ENCODE peak calls at places on chromosomes 6 and 20, in six cellular contexts. One of them, this sample, is unnamed.

GRCh38 chr20:31836853-31837608 is 8.4 kb downstream of the FOXS1 start:
- DNase-seq in CD8-positive, alpha-beta memory T cell: no peak
- DNase-seq in GM12878: no peak
- DNase-seq in psoas muscle: no peak
- DNase-seq in neuronal stem cell: no peak
- DNase-seq in left lung: no peak
- DNase-seq in this sample: no peak

GRCh38 chr6:101275251-101275650 is 118.3 kb upstream of the GRIK2 start:
- DNase-seq in CD8-positive, alpha-beta memory T cell: no peak
- DNase-seq in GM12878: no peak
- DNase-seq in psoas muscle: no peak
- DNase-seq in neuronal stem cell: no peak
- DNase-seq in left lung: no peak
- DNase-seq in this sample: no peak

GRCh38 chr6:149079911-149080501 is 237.5 kb upstream of the TAB2 start:
- DNase-seq in CD8-positive, alpha-beta memory T cell: no peak
- DNase-seq in GM12878: no peak
- DNase-seq in psoas muscle: peak; percentile 73
- DNase-seq in neuronal stem cell: no peak
- DNase-seq in left lung: no peak
- DNase-seq in this sample: no peak

GRCh38 chr6:44898296-44898930 is 429.7 kb upstream of the RUNX2 start:
- DNase-seq in CD8-positive, alpha-beta memory T cell: no peak
- DNase-seq in GM12878: no peak
- DNase-seq in psoas muscle: no peak
- DNase-seq in neuronal stem cell: no peak
- DNase-seq in left lung: peak; percentile 64
- DNase-seq in this sample: no peak

GRCh38 chr6:97059473-97059872 is 134.9 kb downstream of the KLHL32 start:
- DNase-seq in CD8-positive, alpha-beta memory T cell: peak; percentile 6
- DNase-seq in GM12878: peak; percentile 17
- DNase-seq in psoas muscle: no peak
- DNase-seq in neuronal stem cell: no peak
- DNase-seq in left lung: no peak
- DNase-seq in this sample: peak; percentile 51

GRCh38 chr6:71333700-71334099 is 45.1 kb downstream of the OGFRL1 start:
- DNase-seq in CD8-positive, alpha-beta memory T cell: no peak
- DNase-seq in GM12878: no peak
- DNase-seq in psoas muscle: no peak
- DNase-seq in neuronal stem cell: no peak
- DNase-seq in left lung: no peak
- DNase-seq in this sample: no peak

GRCh38 chr6:159830481-159831372 is 30.7 kb downstream of the PNLDC1 start:
- DNase-seq in CD8-positive, alpha-beta memory T cell: no peak
- DNase-seq in GM12878: no peak
- DNase-seq in psoas muscle: no peak
- DNase-seq in neuronal stem cell: no peak
- DNase-seq in left lung: no peak
- DNase-seq in this sample: no peak

GRCh38 chr20:62605996-62606395 is 36.3 kb upstream of the SLCO4A1 start:
- DNase-seq in CD8-positive, alpha-beta memory T cell: no peak
- DNase-seq in GM12878: no peak
- DNase-seq in psoas muscle: no peak
- DNase-seq in neuronal stem cell: no peak
- DNase-seq in left lung: peak; percentile 39
- DNase-seq in this sample: no peak

GRCh38 chr6:132298344-132298949 is 102.8 kb downstream of the MOXD1 start:
- DNase-seq in CD8-positive, alpha-beta memory T cell: no peak
- DNase-seq in GM12878: no peak
- DNase-seq in psoas muscle: no peak
- DNase-seq in neuronal stem cell: no peak
- DNase-seq in left lung: no peak
- DNase-seq in this sample: no peak

GRCh38 chr6:45961125-45961524 is 54.5 kb downstream of the CLIC5 start:
- DNase-seq in CD8-positive, alpha-beta memory T cell: no peak
- DNase-seq in GM12878: no peak
- DNase-seq in psoas muscle: no peak
- DNase-seq in neuronal stem cell: no peak
- DNase-seq in left lung: no peak
- DNase-seq in this sample: no peak

GRCh38 chr20:37072293-37073196 is 23.3 kb downstream of the RBL1 start:
- DNase-seq in CD8-positive, alpha-beta memory T cell: no peak
- DNase-seq in GM12878: no peak
- DNase-seq in psoas muscle: no peak
- DNase-seq in neuronal stem cell: no peak
- DNase-seq in left lung: no peak
- DNase-seq in this sample: no peak

GRCh38 chr20:57622579-57623381 is 2.6 kb upstream of the ZBP1 start:
- DNase-seq in CD8-positive, alpha-beta memory T cell: peak; percentile 48
- DNase-seq in GM12878: no peak
- DNase-seq in psoas muscle: no peak
- DNase-seq in neuronal stem cell: peak; percentile 18
- DNase-seq in left lung: peak; percentile 90
- DNase-seq in this sample: peak; percentile 74

DNA sequence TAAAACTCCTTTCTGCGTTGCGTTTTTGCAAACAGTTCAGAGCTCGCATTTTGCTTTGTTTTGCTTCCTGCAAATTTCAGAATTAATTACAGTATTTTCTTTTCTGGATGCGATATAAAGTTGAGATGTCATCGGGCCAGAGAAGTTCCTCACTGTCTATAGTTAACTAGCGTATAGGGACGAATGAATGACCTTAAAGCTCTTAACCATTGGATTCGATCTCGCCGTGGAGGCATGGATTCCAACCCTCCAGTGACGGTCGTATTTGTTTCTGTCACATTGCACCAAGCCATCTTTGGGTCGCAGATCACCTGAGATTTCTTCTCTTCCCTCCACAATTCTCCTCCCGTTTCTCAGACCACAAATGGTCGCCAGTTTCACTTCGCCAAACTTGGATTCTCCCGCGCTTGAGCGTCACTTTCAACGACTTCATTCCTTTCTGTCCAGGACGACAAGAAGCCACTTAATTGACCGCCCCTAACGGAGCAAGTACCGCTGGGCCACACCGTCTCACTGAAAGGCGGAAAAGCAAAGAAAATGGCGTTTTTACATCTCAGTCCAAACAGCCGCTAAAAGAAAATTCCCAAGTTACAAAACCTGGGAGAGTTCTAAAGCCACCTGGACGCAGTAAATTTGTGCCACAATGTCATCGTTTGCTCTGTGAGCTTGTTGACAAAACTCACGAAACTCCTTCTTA is 85.3 kb upstream of the ZNF184 start:
- DNase-seq in CD8-positive, alpha-beta memory T cell: no peak
- DNase-seq in GM12878: no peak
- DNase-seq in psoas muscle: no peak
- DNase-seq in neuronal stem cell: no peak
- DNase-seq in left lung: no peak
- DNase-seq in this sample: no peak
- H3K27ac ChIP-seq in CD8-positive, alpha-beta memory T cell: no peak overlapping the region
- H3K27ac ChIP-seq in GM12878: no peak overlapping the region
- H3K27ac ChIP-seq in psoas muscle: no peak overlapping the region
- H3K27ac ChIP-seq in neuronal stem cell: no peak overlapping the region
- H3K27ac ChIP-seq in left lung: no peak overlapping the region
- H3K27ac ChIP-seq in this sample: no peak overlapping the region

GRCh38 chr20:59666586-59666985 is 62.2 kb downstream of the PHACTR3 start:
- DNase-seq in CD8-positive, alpha-beta memory T cell: no peak
- DNase-seq in GM12878: no peak
- DNase-seq in psoas muscle: no peak
- DNase-seq in neuronal stem cell: no peak
- DNase-seq in left lung: no peak
- DNase-seq in this sample: no peak

GRCh38 chr20:59668926-59669325 is 64.6 kb downstream of the PHACTR3 start:
- DNase-seq in CD8-positive, alpha-beta memory T cell: no peak
- DNase-seq in GM12878: no peak
- DNase-seq in psoas muscle: no peak
- DNase-seq in neuronal stem cell: no peak
- DNase-seq in left lung: no peak
- DNase-seq in this sample: no peak

GRCh38 chr20:59667131-59667530 is 62.8 kb downstream of the PHACTR3 start:
- DNase-seq in CD8-positive, alpha-beta memory T cell: no peak
- DNase-seq in GM12878: no peak
- DNase-seq in psoas muscle: no peak
- DNase-seq in neuronal stem cell: no peak
- DNase-seq in left lung: no peak
- DNase-seq in this sample: no peak

GRCh38 chr20:59669451-59669850 is 65.1 kb downstream of the PHACTR3 start:
- DNase-seq in CD8-positive, alpha-beta memory T cell: no peak
- DNase-seq in GM12878: no peak
- DNase-seq in psoas muscle: no peak
- DNase-seq in neuronal stem cell: no peak
- DNase-seq in left lung: no peak
- DNase-seq in this sample: no peak

DNA sequence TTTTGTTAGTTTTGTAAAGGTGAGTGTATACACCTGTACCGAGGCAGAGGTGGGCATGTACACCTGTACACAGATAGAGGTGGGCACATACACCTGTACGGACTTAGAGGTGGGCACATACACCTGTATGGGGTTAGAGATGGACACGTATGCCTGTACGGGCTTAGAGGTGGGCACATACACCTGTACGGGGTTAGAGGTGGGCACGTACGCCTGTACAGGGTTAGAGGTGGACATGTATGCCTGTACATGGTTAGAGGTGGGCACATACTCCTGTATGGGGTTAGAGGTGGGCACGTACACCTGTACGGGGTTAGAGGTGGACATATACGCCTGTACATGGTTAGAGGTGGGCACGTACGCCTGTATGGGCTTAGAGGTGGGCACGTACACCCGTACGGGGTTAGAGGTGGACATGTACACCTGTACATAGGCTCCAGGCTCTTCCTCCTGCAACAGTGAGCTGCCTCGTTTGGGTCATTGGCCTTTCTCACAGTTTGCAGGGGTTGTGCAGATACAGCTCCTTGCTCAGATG is 63.7 kb downstream of the PHACTR3 start:
- DNase-seq in CD8-positive, alpha-beta memory T cell: no peak
- DNase-seq in GM12878: no peak
- DNase-seq in psoas muscle: no peak
- DNase-seq in neuronal stem cell: no peak
- DNase-seq in left lung: no peak
- DNase-seq in this sample: no peak
- H3K9me3 ChIP-seq in CD8-positive, alpha-beta memory T cell: no peaks in the 10 kb centered on the region
- H3K9me3 ChIP-seq in GM12878: no peaks in the 10 kb centered on the region
- H3K9me3 ChIP-seq in psoas muscle: no peaks in the 10 kb centered on the region
- H3K9me3 ChIP-seq in neuronal stem cell: no peaks in the 10 kb centered on the region
- H3K9me3 ChIP-seq in left lung: no peaks in the 10 kb centered on the region
- H3K9me3 ChIP-seq in this sample: no peaks in the 10 kb centered on the region

GRCh38 chr20:47311967-47312681 is 44.4 kb downstream of the ZMYND8 start:
- DNase-seq in CD8-positive, alpha-beta memory T cell: no peak
- DNase-seq in GM12878: no peak
- DNase-seq in psoas muscle: no peak
- DNase-seq in neuronal stem cell: no peak
- DNase-seq in left lung: no peak
- DNase-seq in this sample: no peak
- H3K36me3 ChIP-seq in CD8-positive, alpha-beta memory T cell: peaks cover 20% of the 10 kb centered on the region
- H3K36me3 ChIP-seq in GM12878: peaks cover 21% of the 10 kb centered on the region
- H3K36me3 ChIP-seq in psoas muscle: peaks cover 42% of the 10 kb centered on the region
- H3K36me3 ChIP-seq in neuronal stem cell: peaks cover 4% of the 10 kb centered on the region
- H3K36me3 ChIP-seq in left lung: peaks cover 38% of the 10 kb centered on the region
- H3K36me3 ChIP-seq in this sample: peaks cover 39% of the 10 kb centered on the region

GRCh38 chr6:75463896-75464295 is 29.7 kb downstream of the FILIP1 start:
- DNase-seq in CD8-positive, alpha-beta memory T cell: no peak
- DNase-seq in GM12878: no peak
- DNase-seq in psoas muscle: no peak
- DNase-seq in neuronal stem cell: no peak
- DNase-seq in left lung: no peak
- DNase-seq in this sample: no peak
- H3K27ac ChIP-seq in CD8-positive, alpha-beta memory T cell: no peak overlapping the region
- H3K27ac ChIP-seq in GM12878: no peak overlapping the region
- H3K27ac ChIP-seq in psoas muscle: no peak overlapping the region
- H3K27ac ChIP-seq in neuronal stem cell: no peak overlapping the region
- H3K27ac ChIP-seq in left lung: no peak overlapping the region
- H3K27ac ChIP-seq in this sample: no peak overlapping the region

GRCh38 chr6:21870071-21870729 is 276.6 kb downstream of the SOX4 start:
- DNase-seq in CD8-positive, alpha-beta memory T cell: no peak
- DNase-seq in GM12878: no peak
- DNase-seq in psoas muscle: no peak
- DNase-seq in neuronal stem cell: no peak
- DNase-seq in left lung: no peak
- DNase-seq in this sample: no peak

GRCh38 chr6:21861942-21862341 is 268.4 kb downstream of the SOX4 start:
- DNase-seq in CD8-positive, alpha-beta memory T cell: no peak
- DNase-seq in GM12878: no peak
- DNase-seq in psoas muscle: no peak
- DNase-seq in neuronal stem cell: no peak
- DNase-seq in left lung: no peak
- DNase-seq in this sample: no peak

GRCh38 chr6:21869085-21869771 is 275.7 kb downstream of the SOX4 start:
- DNase-seq in CD8-positive, alpha-beta memory T cell: no peak
- DNase-seq in GM12878: no peak
- DNase-seq in psoas muscle: no peak
- DNase-seq in neuronal stem cell: no peak
- DNase-seq in left lung: no peak
- DNase-seq in this sample: no peak

GRCh38 chr6:21859193-21859735 is 265.7 kb downstream of the SOX4 start:
- DNase-seq in CD8-positive, alpha-beta memory T cell: no peak
- DNase-seq in GM12878: no peak
- DNase-seq in psoas muscle: no peak
- DNase-seq in neuronal stem cell: no peak
- DNase-seq in left lung: no peak
- DNase-seq in this sample: no peak

DNA sequence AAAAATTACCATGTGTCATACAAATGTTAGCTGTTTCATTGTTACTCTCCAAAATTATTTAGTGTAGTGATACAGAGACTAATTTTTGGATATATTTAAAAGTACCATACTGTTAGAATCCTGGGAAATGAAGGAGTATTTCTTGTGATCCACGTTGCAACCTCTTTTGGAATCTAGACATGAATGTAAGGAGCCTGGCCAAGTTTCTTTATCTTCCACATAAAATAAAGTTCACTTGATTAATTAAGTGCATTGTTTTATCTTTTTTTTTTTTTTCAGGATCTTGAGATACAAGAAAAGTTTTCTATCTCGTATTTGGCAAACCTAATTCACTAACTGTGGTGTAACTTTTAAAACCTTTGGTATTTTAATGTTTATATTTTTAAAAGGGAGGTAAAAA is 270.7 kb downstream of the SOX4 start:
- DNase-seq in CD8-positive, alpha-beta memory T cell: no peak
- DNase-seq in GM12878: no peak
- DNase-seq in psoas muscle: no peak
- DNase-seq in neuronal stem cell: no peak
- DNase-seq in left lung: no peak
- DNase-seq in this sample: no peak
- H3K9me3 ChIP-seq in CD8-positive, alpha-beta memory T cell: no peaks in the 10 kb centered on the region
- H3K9me3 ChIP-seq in GM12878: no peaks in the 10 kb centered on the region
- H3K9me3 ChIP-seq in psoas muscle: no peaks in the 10 kb centered on the region
- H3K9me3 ChIP-seq in neuronal stem cell: no peaks in the 10 kb centered on the region
- H3K9me3 ChIP-seq in left lung: no peaks in the 10 kb centered on the region
- H3K9me3 ChIP-seq in this sample: no peaks in the 10 kb centered on the region